ENCODE peak calls at places on chromosomes 1 and 21, in four cellular contexts. F, M, B and L are unnamed samples.

GRCh38 chr1:197526736-197527371 is 248.4 kb downstream of the DENND1B start:
- DNase-seq in F (peak; percentile 2), M (no peak), B (peak; percentile 76), L (no peak)

GRCh38 chr1:178628637-178629548 is 96.2 kb upstream of the RALGPS2 start:
- DNase-seq in F (no peak), M (no peak), B (no peak), L (no peak)

GRCh38 chr1:205791568-205792180 is 16.4 kb upstream of the RAB29 start:
- DNase-seq in F (peak; percentile 42), M (no peak), B (peak; percentile 87), L (no peak)

GRCh38 chr1:210978316-210978993 is 155.5 kb downstream of the KCNH1 start:
- DNase-seq in F (peak; percentile 30), M (no peak), B (no peak), L (no peak)

GRCh38 chr1:237032029-237032428 is 10.0 kb upstream of the RYR2 start:
- DNase-seq in F (no peak), M (no peak), B (peak; percentile 66), L (no peak)

GRCh38 chr1:17596651-17597509 is 57.4 kb downstream of the ARHGEF10L start:
- DNase-seq in F (no peak), M (no peak), B (no peak), L (no peak)

GRCh38 chr1:90717665-90718410 is 736 bp upstream of the BARHL2 start:
- DNase-seq in F (no peak), M (no peak), B (no peak), L (no peak)

GRCh38 chr1:236762410-236762809 is 32.7 kb upstream of the MTR start:
- DNase-seq in F (no peak), M (no peak), B (no peak), L (no peak)

GRCh38 chr1:106063510-106063909 is 993.0 kb upstream of the PRMT6 start:
- DNase-seq in F (no peak), M (no peak), B (no peak), L (no peak)

GRCh38 chr1:53754484-53755312 is 15.7 kb upstream of the GLIS1 start:
- DNase-seq in F (peak; percentile 38), M (no peak), B (peak; percentile 75), L (no peak)

GRCh38 chr1:105100102-105100501 is 1350.4 kb downstream of the AMY1C start:
- DNase-seq in F (no peak), M (no peak), B (no peak), L (no peak)

GRCh38 chr1:147168626-147169058 is 3.6 kb downstream of the PRKAB2 start:
- DNase-seq in F (no peak), M (no peak), B (no peak), L (no peak)

GRCh38 chr21:44730951-44731579 is 19.7 kb upstream of the TSPEAR start:
- DNase-seq in F (no peak), M (no peak), B (peak; percentile 45), L (no peak)

GRCh38 chr21:21007606-21008005 is 9.4 kb downstream of the NCAM2 start:
- DNase-seq in F (no peak), M (no peak), B (no peak), L (no peak)

GRCh38 chr1:12172042-12172851 is 5.5 kb downstream of the TNFRSF1B start:
- DNase-seq in F (no peak), M (no peak), B (no peak), L (no peak)

GRCh38 chr1:157147906-157148717 is 9.9 kb upstream of the ETV3 start:
- DNase-seq in F (no peak), M (no peak), B (no peak), L (no peak)

GRCh38 chr1:201648911-201649775 is 110.2 kb downstream of the NAV1 start:
- DNase-seq in F (no peak), M (no peak), B (no peak), L (no peak)

GRCh38 chr1:72442251-72442650 is 159.9 kb upstream of the NEGR1 start:
- DNase-seq in F (no peak), M (no peak), B (no peak), L (no peak)

GRCh38 chr1:112337028-112337531 is 58.9 kb upstream of the CTTNBP2NL start:
- DNase-seq in F (peak; percentile 53), M (no peak), B (peak; percentile 59), L (no peak)

GRCh38 chr1:23634840-23635642 is 56.6 kb upstream of the RPL11 start:
- DNase-seq in F (peak; percentile 62), M (no peak), B (peak; percentile 88), L (no peak)

GRCh38 chr1:203929741-203930309 is 68.4 kb downstream of the SNRPE start:
- DNase-seq in F (no peak), M (no peak), B (no peak), L (no peak)

GRCh38 chr1:20484526-20485462 is 1.2 kb downstream of the CAMK2N1 start:
- DNase-seq in F (no peak), M (no peak), B (no peak), L (no peak)

GRCh38 chr1:29584816-29585600 is 348.7 kb downstream of the PTPRU start:
- DNase-seq in F (no peak), M (no peak), B (no peak), L (no peak)

GRCh38 chr1:203202431-203203245 is 16.1 kb upstream of the CHI3L1 start:
- DNase-seq in F (peak; percentile 17), M (no peak), B (no peak), L (no peak)

GRCh38 chr1:40703316-40703715 is 11.8 kb downstream of the NFYC start:
- DNase-seq in F (peak; percentile 70), M (no peak), B (no peak), L (no peak)

GRCh38 chr1:44239337-44239960 is 26.2 kb downstream of the DMAP1 start:
- DNase-seq in F (peak; percentile 16), M (no peak), B (no peak), L (no peak)

GRCh38 chr21:29638761-29639327 is 301.0 kb downstream of the GRIK1 start:
- DNase-seq in F (no peak), M (no peak), B (no peak), L (no peak)

GRCh38 chr1:2592672-2593071 is 6.1 kb downstream of the PRXL2B start:
- DNase-seq in F (no peak), M (no peak), B (no peak), L (no peak)

GRCh38 chr1:170692866-170693575 is 29.1 kb downstream of the PRRX1 start:
- DNase-seq in F (peak; percentile 2), M (no peak), B (no peak), L (no peak)

GRCh38 chr1:100622037-100622436 is 84.1 kb downstream of the GPR88 start:
- DNase-seq in F (peak; percentile 99), M (peak; percentile 66), B (peak; percentile 34), L (peak; percentile 75)

GRCh38 chr1:222090103-222090502 is 348.2 kb upstream of the DUSP10 start:
- DNase-seq in F (peak; percentile 34), M (no peak), B (no peak), L (no peak)

GRCh38 chr1:99849413-99849743 is 783 bp upstream of the AGL start:
- DNase-seq in F (no peak), M (no peak), B (peak; percentile 82), L (no peak)

GRCh38 chr1:22207605-22208264 is 64.8 kb upstream of the WNT4 start:
- DNase-seq in F (no peak), M (no peak), B (no peak), L (no peak)

GRCh38 chr1:230156068-230156467 is 89.0 kb downstream of the GALNT2 start:
- DNase-seq in F (no peak), M (no peak), B (no peak), L (no peak)

GRCh38 chr1:47890779-47891178 is 106.4 kb downstream of the TRABD2B start:
- DNase-seq in F (no peak), M (no peak), B (no peak), L (no peak)

GRCh38 chr1:47893412-47893811 is 103.8 kb downstream of the TRABD2B start:
- DNase-seq in F (no peak), M (no peak), B (no peak), L (no peak)

GRCh38 chr1:47895436-47895835 is 101.7 kb downstream of the TRABD2B start:
- DNase-seq in F (no peak), M (no peak), B (no peak), L (no peak)

GRCh38 chr1:47898156-47898825 is 98.9 kb downstream of the TRABD2B start:
- DNase-seq in F (no peak), M (no peak), B (no peak), L (no peak)

GRCh38 chr1:47894718-47895393 is 102.3 kb downstream of the TRABD2B start:
- DNase-seq in F (peak; percentile 90), M (peak; percentile 75), B (no peak), L (peak; percentile 87)
- H3K27ac ChIP-seq in F (peak overlapping the region; percentile 6), M (peak overlapping the region; percentile 37), B (no peak overlapping the region), L (peak overlapping the region; percentile 61)

DNA sequence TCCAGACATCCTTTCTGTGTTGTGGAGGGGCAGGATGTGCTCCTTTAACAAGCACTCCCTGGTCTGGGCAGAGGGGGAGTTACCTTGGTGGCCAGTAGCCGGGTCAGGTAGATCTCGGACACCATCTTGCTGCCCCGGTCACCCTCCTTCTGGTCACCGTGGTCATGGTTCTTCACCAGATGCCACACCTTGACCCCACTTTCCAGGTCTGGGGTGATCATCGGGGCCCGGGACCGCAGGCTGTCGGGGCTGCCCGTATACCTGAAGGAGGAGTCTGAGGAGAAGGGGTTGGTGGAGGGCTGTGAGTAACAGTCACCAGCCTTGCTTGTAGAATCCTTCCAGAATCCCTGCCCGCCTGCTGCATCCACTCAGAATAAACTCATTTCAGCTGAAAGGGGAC is 122.3 kb upstream of the CD34 start:
- DNase-seq in F (no peak), M (no peak), B (no peak), L (no peak)
- H3K27ac ChIP-seq in F (no peak overlapping the region), M (no peak overlapping the region), B (no peak overlapping the region), L (no peak overlapping the region)

GRCh38 chr1:219379691-219380090 is 206.0 kb downstream of the LYPLAL1 start:
- DNase-seq in F (no peak), M (no peak), B (no peak), L (no peak)

GRCh38 chr1:219373616-219373935 is 199.9 kb downstream of the LYPLAL1 start:
- DNase-seq in F (no peak), M (no peak), B (no peak), L (no peak)

GRCh38 chr1:219372916-219373615 is 199.4 kb downstream of the LYPLAL1 start:
- DNase-seq in F (no peak), M (no peak), B (no peak), L (no peak)

GRCh38 chr1:219374167-219374566 is 200.5 kb downstream of the LYPLAL1 start:
- DNase-seq in F (no peak), M (no peak), B (no peak), L (no peak)

GRCh38 chr1:219374636-219375035 is 201.0 kb downstream of the LYPLAL1 start:
- DNase-seq in F (no peak), M (no peak), B (no peak), L (no peak)
- H3K27ac ChIP-seq in F (no peak overlapping the region), M (no peak overlapping the region), B (no peak overlapping the region), L (no peak overlapping the region)

DNA sequence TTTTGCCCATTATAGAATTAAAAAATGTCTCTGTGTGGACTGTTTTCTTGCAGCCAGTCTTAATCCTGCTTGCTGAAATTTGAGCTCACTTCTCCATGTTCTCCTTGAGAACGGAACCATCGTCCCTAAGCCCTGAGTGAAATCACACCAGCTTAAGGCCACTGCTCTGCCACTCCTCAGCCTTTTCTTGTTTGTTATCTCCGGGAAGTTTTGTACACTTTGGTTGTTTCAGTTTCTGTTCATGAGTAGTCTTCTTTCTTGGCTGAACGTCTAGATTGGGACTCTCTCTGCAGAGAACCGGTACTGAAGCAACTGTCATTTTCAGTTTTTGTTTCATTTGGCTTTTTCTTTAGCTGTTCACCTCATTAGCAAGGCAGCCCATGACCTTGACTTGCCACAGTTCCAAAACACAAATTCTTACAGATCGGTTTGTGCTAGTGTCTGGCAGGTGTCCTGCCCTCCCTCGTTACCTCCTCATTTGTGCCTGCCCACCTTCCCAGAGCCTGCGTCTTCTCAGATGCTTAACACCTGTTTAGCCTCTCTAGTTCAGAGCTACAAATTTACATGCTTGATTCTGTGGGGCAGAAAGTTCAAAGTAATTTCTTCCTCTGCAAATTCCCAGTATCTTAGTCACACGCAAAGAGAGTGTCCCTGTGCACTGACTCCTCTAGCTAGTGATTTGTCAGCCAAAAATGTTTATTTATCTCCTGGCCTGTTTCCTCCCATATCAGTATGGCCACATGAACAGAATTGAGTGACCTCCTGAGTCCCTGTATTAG is 12.4 kb downstream of the PSEN2 start:
- DNase-seq in F (no peak), M (no peak), B (peak; percentile 42), L (no peak)
- H3K27ac ChIP-seq in F (no peak overlapping the region), M (no peak overlapping the region), B (no peak overlapping the region), L (no peak overlapping the region)